ENCODE peak calls at places on chromosomes 3 and 15, in four cellular contexts. A is breast epithelium, B is fibroblast of lung, V is aorta. D is an unnamed sample. For H3K9me3 and H3K27me3, the result is how much of the 10 kb centered on the place peaks cover.

GRCh38 chr15:64455951-64456350 is 4.4 kb upstream of the ZNF609 start:
- DNase-seq in B (no peak), A (no peak), V (peak), D (peak)

GRCh38 chr15:79091204-79091867 is 756 bp upstream of the RASGRF1 start:
- DNase-seq in A (no peak), B (peak), V (no peak), D (no peak)

GRCh38 chr3:37652851-37653250 is 208.8 kb upstream of the CTDSPL start:
- DNase-seq in V (peak), B (no peak), A (no peak), D (no peak)

GRCh38 chr3:196186661-196187573 is 24.3 kb downstream of the ZDHHC19 start:
- DNase-seq in A (no peak), V (no peak), B (no peak), D (no peak)

GRCh38 chr3:58101499-58102370 is 93.5 kb downstream of the FLNB start:
- DNase-seq in B (peak), V (no peak), A (no peak), D (peak)

GRCh38 chr3:31055757-31056156 is 161.3 kb upstream of the GADL1 start:
- DNase-seq in B (no peak), A (no peak), V (no peak), D (no peak)

GRCh38 chr3:70832035-70832795 is 519.8 kb upstream of the MDFIC2 start:
- DNase-seq in A (no peak), V (peak), B (peak), D (no peak)

GRCh38 chr15:92603743-92604470 is 51.7 kb downstream of the FAM174B start:
- DNase-seq in B (peak), A (no peak), V (no peak), D (peak)

GRCh38 chr3:173770011-173770410 is 372.5 kb downstream of the NLGN1 start:
- DNase-seq in V (no peak), B (peak), A (no peak), D (no peak)

GRCh38 chr3:126356373-126357298 is 572 bp downstream of the KLF15 start:
- DNase-seq in B (no peak), V (peak), A (no peak), D (peak)

GRCh38 chr3:57856675-57857074 is 100.6 kb downstream of the SLMAP start:
- DNase-seq in V (no peak), A (no peak), B (peak), D (no peak)

GRCh38 chr3:171187706-171188290 is 161.3 kb upstream of the SLC2A2 start:
- DNase-seq in A (no peak), V (no peak), B (peak), D (no peak)

GRCh38 chr3:112319516-112320276 is 13.3 kb upstream of the CD200 start:
- DNase-seq in B (peak), V (no peak), A (no peak), D (no peak)

GRCh38 chr15:41018534-41018933 is 65.3 kb downstream of the CHAC1 start:
- DNase-seq in V (no peak), A (peak), B (peak), D (no peak)

GRCh38 chr3:172709776-172710708 is 825 bp downstream of the NCEH1 start:
- DNase-seq in A (peak), B (peak), V (peak), D (peak)

GRCh38 chr15:23532019-23532418 is 33.5 kb upstream of the MKRN3 start:
- DNase-seq in A (no peak), V (no peak), B (no peak), D (no peak)

GRCh38 chr3:65597225-65597951 is 441.3 kb downstream of the MAGI1 start:
- DNase-seq in B (peak), V (no peak), A (peak), D (peak)

GRCh38 chr15:49235446-49236207 is 65.6 kb downstream of the GALK2 start:
- DNase-seq in A (peak), B (peak), V (peak), D (peak)

GRCh38 chr3:99499235-99499798 is 139.1 kb upstream of the COL8A1 start:
- DNase-seq in A (no peak), V (no peak), B (peak), D (no peak)

GRCh38 chr3:74559301-74559700 is 55.2 kb downstream of the CNTN3 start:
- DNase-seq in A (no peak), B (no peak), V (no peak), D (no peak)

GRCh38 chr15:58065445-58066041 is at the start of gene ALDH1A2:
- DNase-seq in B (no peak), A (no peak), V (peak), D (peak)

GRCh38 chr3:81452406-81452805 is 309.0 kb downstream of the GBE1 start:
- DNase-seq in A (no peak), V (no peak), B (no peak), D (no peak)

GRCh38 chr3:109825971-109826810 is 488.8 kb upstream of the DPPA4 start:
- DNase-seq in B (no peak), V (no peak), A (no peak), D (no peak)

GRCh38 chr3:189167027-189167766 is 4.6 kb upstream of the TPRG1 start:
- DNase-seq in V (no peak), A (no peak), B (no peak), D (no peak)

GRCh38 chr3:9902372-9903237 is at the start of gene IL17RE:
- DNase-seq in A (no peak), V (peak), B (no peak), D (no peak)

GRCh38 chr15:34514251-34514760 is 69.1 kb downstream of the GOLGA8B start:
- DNase-seq in B (peak), A (no peak), V (peak), D (peak)

GRCh38 chr15:95470997-95471692 is 859.4 kb upstream of the NR2F2 start:
- DNase-seq in A (no peak), B (peak), V (peak), D (no peak)

GRCh38 chr15:95469601-95470000 is 860.9 kb upstream of the NR2F2 start:
- DNase-seq in A (no peak), V (no peak), B (no peak), D (no peak)

GRCh38 chr15:95464091-95464888 is 866.2 kb upstream of the NR2F2 start:
- DNase-seq in V (no peak), B (peak), A (no peak), D (no peak)

GRCh38 chr15:95470529-95470928 is 860.0 kb upstream of the NR2F2 start:
- DNase-seq in B (no peak), V (no peak), A (no peak), D (no peak)

GRCh38 chr15:95468820-95469219 is 861.7 kb upstream of the NR2F2 start:
- DNase-seq in A (no peak), B (no peak), V (no peak), D (no peak)
- H3K9me3 ChIP-seq in A (under half), B (under half), V (under half), D (under half)

DNA sequence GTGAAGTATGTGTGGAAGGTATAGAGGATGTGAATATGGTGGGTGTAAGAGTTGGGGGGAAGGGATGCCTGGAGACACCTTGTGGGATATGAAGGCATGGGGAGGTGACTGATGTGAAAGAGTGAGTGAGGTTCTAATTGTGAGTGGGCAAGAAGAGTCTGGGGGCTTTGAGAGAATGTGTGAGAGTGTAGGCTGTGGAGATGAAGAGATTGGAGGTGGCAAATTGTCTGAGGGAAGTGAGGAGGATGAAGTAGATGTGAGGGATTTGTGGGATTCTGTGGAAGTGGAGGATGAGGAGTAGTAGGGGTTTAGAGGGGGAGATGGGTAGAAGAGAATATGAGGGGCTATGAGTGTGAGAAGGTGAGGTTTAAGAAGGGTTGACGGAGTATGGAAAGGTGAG is 41.6 kb downstream of the ZIC4 start:
- DNase-seq in A (no peak), B (no peak), V (no peak), D (no peak)
- H3K27me3 ChIP-seq in A (under half), B (half or more), V (under half), D (half or more)

GRCh38 chr3:43013256-43013655 is 34.1 kb downstream of the GASK1A start:
- DNase-seq in V (no peak), A (no peak), B (no peak), D (no peak)
- H3K9me3 ChIP-seq in V (under half), A (under half), B (under half), D (under half)

GRCh38 chr3:193470710-193471109 is 84.0 kb downstream of the ATP13A4 start:
- DNase-seq in A (no peak), V (no peak), B (no peak), D (no peak)

GRCh38 chr3:193464889-193465288 is 86.3 kb upstream of the ATP13A5 start:
- DNase-seq in V (no peak), B (no peak), A (no peak), D (no peak)

DNA sequence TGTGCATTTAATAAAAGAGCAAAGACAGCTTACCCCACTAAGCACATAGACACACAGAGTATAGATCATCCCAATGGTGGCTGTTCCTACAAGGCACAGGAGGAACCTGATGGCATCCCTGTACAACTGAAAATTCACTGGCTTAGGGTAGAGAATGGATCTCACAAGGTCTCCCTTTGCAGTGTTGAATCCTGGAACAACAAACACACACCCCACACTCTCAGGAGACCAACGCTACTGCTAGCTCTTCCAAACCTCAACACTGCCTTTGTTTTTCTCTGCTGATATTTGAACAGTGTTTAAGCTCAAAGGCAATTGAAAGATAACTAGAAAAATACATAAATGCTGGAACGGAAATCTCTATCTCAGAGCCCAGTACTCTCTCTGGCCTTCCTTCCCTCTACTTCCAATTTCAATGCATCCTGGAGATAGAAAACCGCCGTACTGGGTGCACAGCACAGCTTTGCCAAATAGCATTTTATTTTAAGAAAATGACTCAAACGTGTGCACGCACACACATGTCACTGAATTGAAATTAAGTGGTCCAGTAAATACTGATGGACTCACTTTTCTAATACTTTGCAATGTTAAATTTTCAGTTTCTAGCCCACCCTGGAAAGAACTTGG is 87.6 kb upstream of the ATP13A5 start:
- DNase-seq in A (no peak), B (no peak), V (no peak), D (no peak)
- H3K27me3 ChIP-seq in A (under half), B (under half), V (under half), D (under half)

D was measured in sigmoid colon.